ENCODE peak calls at places on chromosomes 3 and 15, in six cellular contexts. D is astrocyte of the spinal cord; S is GM12865; C is T-helper 9 cell; A is stimulated activated CD4-positive, alpha-beta T cell treated with anti-CD3 and anti-CD28 coated beads, Interleukin-2, amount 100 ng/mL, for 24 hours; O is C1 segment of cervical spinal cord. W is an unnamed sample.

GRCh38 chr3:154972951-154973350 is 107.2 kb upstream of the MME start:
- DNase-seq in D (peak), S (no peak), C (no peak), A (no peak), O (no peak), W (no peak)

GRCh38 chr3:127456471-127457093 is 134.0 kb downstream of the TPRA1 start:
- DNase-seq in D (peak), S (no peak), C (no peak), A (no peak), O (no peak), W (no peak)

GRCh38 chr3:195133462-195133861 is 137.5 kb downstream of the XXYLT1 start:
- DNase-seq in D (peak), S (peak), C (peak), A (peak), O (no peak), W (no peak)

GRCh38 chr3:149393355-149394165 is 16.1 kb upstream of the TM4SF1 start:
- DNase-seq in D (peak), S (peak), C (no peak), A (no peak), O (no peak), W (peak)

GRCh38 chr15:89778861-89779260 is 2.7 kb downstream of the MESP2 start:
- DNase-seq in D (no peak), S (no peak), C (no peak), A (no peak), O (no peak), W (no peak)

GRCh38 chr3:193548406-193548805 is 6.3 kb downstream of the ATP13A4 start:
- DNase-seq in D (no peak), S (no peak), C (no peak), A (no peak), O (no peak), W (peak)

GRCh38 chr15:88375234-88375926 is 91.8 kb downstream of the MRPL46 start:
- DNase-seq in D (peak), S (no peak), C (no peak), A (no peak), O (no peak), W (peak)

GRCh38 chr3:153574445-153574844 is 412.4 kb downstream of the RAP2B start:
- DNase-seq in D (peak), S (no peak), C (no peak), A (no peak), O (no peak), W (no peak)

GRCh38 chr3:145015243-145015642 is 1043.6 kb downstream of the DIPK2A start:
- DNase-seq in D (peak), S (no peak), C (no peak), A (no peak), O (no peak), W (no peak)

GRCh38 chr3:61894988-61895935 is 333.9 kb downstream of the PTPRG start:
- DNase-seq in D (peak), S (peak), C (no peak), A (peak), O (no peak), W (peak)

GRCh38 chr3:5058463-5058862 is 63.6 kb upstream of the ARL8B start:
- DNase-seq in D (peak), S (no peak), C (no peak), A (no peak), O (no peak), W (no peak)

GRCh38 chr3:49199244-49199899 is 28.0 kb downstream of the KLHDC8B start:
- DNase-seq in D (peak), S (no peak), C (no peak), A (no peak), O (no peak), W (peak)

GRCh38 chr3:18443670-18444596 is 18.8 kb upstream of the SATB1 start:
- DNase-seq in D (no peak), S (no peak), C (peak), A (peak), O (no peak), W (no peak)

GRCh38 chr3:46695177-46695961 is 1.9 kb upstream of the ALS2CL start:
- DNase-seq in D (no peak), S (peak), C (peak), A (peak), O (no peak), W (no peak)

GRCh38 chr3:188390775-188391443 is 237.0 kb downstream of the LPP start:
- DNase-seq in D (no peak), S (no peak), C (no peak), A (no peak), O (no peak), W (no peak)

GRCh38 chr3:148074916-148075315 is 622.8 kb upstream of the AGTR1 start:
- DNase-seq in D (no peak), S (no peak), C (no peak), A (no peak), O (no peak), W (no peak)

GRCh38 chr3:181720281-181720680 is 8.6 kb downstream of the SOX2 start:
- DNase-seq in D (peak), S (no peak), C (no peak), A (no peak), O (no peak), W (no peak)

GRCh38 chr3:156593814-156594213 is 38.9 kb upstream of the SSR3 start:
- DNase-seq in D (no peak), S (no peak), C (no peak), A (no peak), O (no peak), W (no peak)

GRCh38 chr3:121529308-121529707 is 16.5 kb downstream of the POLQ start:
- DNase-seq in D (peak), S (no peak), C (no peak), A (no peak), O (no peak), W (no peak)

GRCh38 chr3:194025119-194025518 is 110.8 kb upstream of the HES1 start:
- DNase-seq in D (no peak), S (no peak), C (no peak), A (no peak), O (no peak), W (no peak)

GRCh38 chr3:101954946-101955345 is 105.6 kb downstream of the NFKBIZ start:
- DNase-seq in D (no peak), S (no peak), C (no peak), A (no peak), O (no peak), W (no peak)

GRCh38 chr15:44427756-44428724 is 611 bp downstream of the CTDSPL2 start:
- DNase-seq in D (peak), S (peak), C (no peak), A (no peak), O (no peak), W (no peak)

GRCh38 chr3:190053919-190054672 is 66.6 kb downstream of the P3H2 start:
- DNase-seq in D (peak), S (no peak), C (no peak), A (no peak), O (no peak), W (no peak)

GRCh38 chr3:133760916-133761315 is 14.7 kb downstream of the TF start:
- DNase-seq in D (no peak), S (no peak), C (no peak), A (no peak), O (no peak), W (no peak)

GRCh38 chr15:67501177-67501835 is 19.6 kb upstream of the C15orf61 start:
- DNase-seq in D (peak), S (peak), C (no peak), A (no peak), O (no peak), W (peak)

GRCh38 chr3:146589899-146590508 is 15.1 kb downstream of the PLSCR5 start:
- DNase-seq in D (peak), S (peak), C (no peak), A (no peak), O (no peak), W (peak)

GRCh38 chr15:101532865-101533264 is 43.4 kb upstream of the PCSK6 start:
- DNase-seq in D (no peak), S (no peak), C (no peak), A (no peak), O (no peak), W (no peak)

W was measured in putamen.